ENCODE peak calls at places on chromosomes 7 and 10, in nine cellular contexts. V is sigmoid colon, J is HepG2, F is esophagus muscularis mucosa, O is ovary, P is A549, W is SK-N-SH, B is transverse colon, D is K562. L is an unnamed sample.

GRCh38 chr7:44736896-44737295 is 11.8 kb upstream of the ZMIZ2 start:
- DNase-seq in B (no peak), W (no peak), O (no peak), P (no peak), J (no peak), F (no peak), D (no peak), V (no peak), L (no peak)

GRCh38 chr7:452230-452751 is 67.4 kb downstream of the PDGFA start:
- DNase-seq in B (no peak), W (no peak), O (no peak), J (no peak), F (no peak), D (peak), V (no peak), P (no peak), L (no peak)

GRCh38 chr7:127831312-127832212 is 179.6 kb downstream of the SND1 start:
- DNase-seq in B (no peak), W (peak), P (no peak), J (no peak), F (no peak), V (no peak), O (no peak), D (no peak), L (no peak)

GRCh38 chr7:14691597-14692203 is 210.9 kb downstream of the DGKB start:
- DNase-seq in O (peak), D (peak), B (peak), V (peak), F (no peak), P (peak), W (peak), J (peak), L (peak)

GRCh38 chr7:156155988-156156733 is 343.9 kb upstream of the SHH start:
- DNase-seq in F (no peak), V (no peak), O (no peak), D (no peak), B (no peak), P (no peak), J (no peak), W (no peak), L (no peak)

GRCh38 chr7:55299273-55299967 is 65.7 kb upstream of the LANCL2 start:
- DNase-seq in F (no peak), J (no peak), D (no peak), P (no peak), W (no peak), V (no peak), O (no peak), B (no peak), L (no peak)

GRCh38 chr7:34718867-34719266 is 60.8 kb downstream of the NPSR1 start:
- DNase-seq in J (no peak), W (no peak), O (no peak), P (no peak), D (no peak), F (no peak), V (no peak), B (no peak), L (no peak)

GRCh38 chr7:36642010-36642409 is 82.3 kb downstream of the AOAH start:
- DNase-seq in F (no peak), D (no peak), J (no peak), W (no peak), O (no peak), P (no peak), B (no peak), V (no peak), L (no peak)

GRCh38 chr10:103636492-103636891 is 143.0 kb downstream of the NEURL1 start:
- DNase-seq in D (no peak), O (no peak), B (no peak), J (no peak), V (no peak), W (no peak), F (no peak), P (no peak), L (no peak)

GRCh38 chr7:21407806-21408480 is 19.9 kb upstream of the SP4 start:
- DNase-seq in F (no peak), J (no peak), O (no peak), V (no peak), W (no peak), P (no peak), D (no peak), B (no peak), L (no peak)

GRCh38 chr10:53140516-53140915 is 367.9 kb upstream of the MBL2 start:
- DNase-seq in O (no peak), V (no peak), F (no peak), J (no peak), W (no peak), D (no peak), P (no peak), B (no peak), L (no peak)

GRCh38 chr10:79104264-79104954 is 35.6 kb downstream of the ZMIZ1 start:
- DNase-seq in D (no peak), V (peak), W (no peak), O (peak), P (no peak), B (no peak), J (no peak), F (no peak), L (peak)

GRCh38 chr7:84674236-84674913 is 479.8 kb upstream of the SEMA3A start:
- DNase-seq in D (no peak), P (no peak), J (no peak), V (no peak), O (no peak), F (no peak), W (no peak), B (no peak), L (no peak)

GRCh38 chr7:80843018-80843671 is 75.7 kb downstream of the SEMA3C start:
- DNase-seq in J (no peak), W (peak), P (no peak), F (no peak), B (no peak), D (no peak), V (no peak), O (no peak), L (no peak)

GRCh38 chr7:137865764-137866163 is 19.0 kb upstream of the DGKI start:
- DNase-seq in J (no peak), O (no peak), V (no peak), F (no peak), D (no peak), W (no peak), P (no peak), B (no peak), L (no peak)

GRCh38 chr10:127910464-127910770 is 3.5 kb downstream of the PTPRE start:
- DNase-seq in B (no peak), J (no peak), D (no peak), F (no peak), W (no peak), O (no peak), P (no peak), V (no peak), L (no peak)

GRCh38 chr7:85392789-85393188 is 205.9 kb upstream of the SEMA3D start:
- DNase-seq in D (no peak), F (no peak), P (no peak), O (no peak), J (no peak), W (no peak), B (no peak), V (no peak), L (no peak)

GRCh38 chr10:86876748-86877147 is 80.7 kb downstream of the MMRN2 start:
- DNase-seq in D (no peak), V (no peak), O (no peak), J (no peak), P (no peak), F (no peak), B (no peak), W (no peak), L (no peak)

GRCh38 chr10:44978570-44979280 is at the start of gene DEPP1:
- DNase-seq in V (peak), B (peak), J (peak), W (peak), F (peak), O (peak), D (peak), P (peak), L (peak)

GRCh38 chr7:145774777-145775176 is 341.8 kb upstream of the CNTNAP2 start:
- DNase-seq in O (no peak), B (no peak), F (no peak), P (no peak), W (no peak), V (no peak), J (no peak), D (no peak), L (no peak)

GRCh38 chr7:70733115-70733514 is 398.8 kb upstream of the GALNT17 start:
- DNase-seq in J (no peak), W (no peak), V (no peak), P (no peak), O (no peak), F (no peak), B (no peak), D (no peak), L (no peak)

GRCh38 chr7:140656548-140657515 is 15.9 kb upstream of the ADCK2 start:
- DNase-seq in V (peak), W (no peak), P (no peak), J (peak), F (no peak), B (peak), O (peak), D (no peak), L (no peak)

DNA sequence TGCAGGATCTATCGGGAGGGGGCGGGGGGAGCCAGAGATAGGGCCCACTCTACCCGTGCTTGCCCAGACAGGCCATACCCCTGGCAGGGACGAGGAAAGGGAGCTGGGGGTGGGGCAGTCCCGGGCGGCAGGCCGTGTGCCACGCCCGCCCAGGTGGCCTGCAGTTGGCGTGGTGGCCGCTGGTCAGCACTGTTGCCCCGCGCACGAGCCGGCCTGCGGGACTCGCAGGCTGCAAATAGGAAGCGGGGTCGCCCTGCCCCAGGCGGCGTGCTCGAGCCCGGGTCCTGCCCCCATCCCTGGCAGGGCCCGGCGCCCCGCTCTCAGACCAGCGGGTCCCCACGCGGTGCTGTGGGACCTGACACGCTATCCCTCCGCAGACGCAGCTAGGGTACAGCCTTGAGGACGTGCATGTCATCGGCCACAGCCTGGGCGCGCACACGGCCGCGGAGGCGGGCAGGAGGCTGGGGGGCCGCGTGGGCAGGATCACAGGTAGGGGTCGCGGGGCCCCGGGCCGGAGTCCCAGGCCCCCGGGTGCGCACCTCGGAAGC is 6.7 kb downstream of the PNLIPRP2 start:
- DNase-seq in J (peak), B (peak), O (peak), D (peak), W (peak), P (peak), V (no peak), F (peak), L (no peak)
- TF ChIP-seq CTCF in J (peak), B (peak), O (peak), D (peak), W (peak), P (peak), V (no peak), F (peak), L (peak)

DNA sequence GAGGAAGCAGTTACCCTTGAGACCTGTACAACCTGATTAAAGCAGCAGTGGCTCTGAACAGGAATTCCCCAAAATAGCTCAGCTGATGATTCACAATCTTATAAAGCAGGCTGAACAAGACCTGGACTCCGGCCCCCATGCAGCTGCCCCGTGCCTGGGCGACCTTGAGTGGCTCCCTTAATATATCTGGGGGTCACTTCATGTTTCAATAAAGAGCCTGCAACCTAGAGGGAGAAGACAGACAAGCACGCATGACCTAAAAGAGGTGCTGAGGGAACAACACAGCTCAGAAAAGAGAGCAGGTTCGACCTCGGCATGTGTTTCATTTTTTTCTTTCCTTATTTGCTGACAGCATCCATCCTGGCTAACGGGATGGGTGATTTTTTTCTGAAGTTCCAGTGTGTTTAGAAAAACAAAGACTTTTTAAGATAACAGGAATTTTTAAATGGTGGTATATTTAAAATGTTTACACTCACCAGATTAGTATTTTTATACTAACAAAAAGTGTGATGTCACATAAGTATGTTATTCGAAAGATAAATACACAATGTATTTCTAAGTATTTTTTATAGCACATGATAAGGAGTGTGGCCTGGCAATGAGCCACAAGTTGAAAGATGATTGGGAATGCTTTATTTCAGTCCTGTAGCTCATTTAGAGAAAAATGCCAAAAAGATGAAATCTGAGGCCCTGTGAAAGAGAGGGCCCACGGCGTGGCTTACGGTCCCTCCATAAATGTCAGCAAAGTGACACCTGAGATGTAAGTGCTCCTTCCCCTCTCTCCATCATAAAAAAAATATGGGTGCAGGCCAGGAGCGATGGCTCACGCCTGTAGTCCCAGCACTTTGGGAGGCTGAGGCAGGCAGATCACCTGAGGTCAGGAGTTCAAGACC is 161.3 kb downstream of the SLIT1 start:
- DNase-seq in P (peak), O (no peak), F (no peak), J (no peak), V (no peak), W (no peak), D (no peak), B (no peak), L (no peak)
- TF ChIP-seq EP300 in P (no peak), O (no peak), F (no peak), J (no peak), V (no peak), W (no peak), D (no peak), B (no peak), L (no peak)

GRCh38 chr7:86939197-86939814 is 120.1 kb downstream of the ELAPOR2 start:
- DNase-seq in P (peak), B (peak), D (peak), W (peak), O (no peak), V (no peak), F (no peak), J (peak), L (no peak)
- TF ChIP-seq CTCF in P (peak), B (peak), D (peak), W (peak), O (peak), V (peak), F (peak), J (peak), L (peak)

GRCh38 chr10:111079781-111080180 is 3.0 kb downstream of the ADRA2A start:
- DNase-seq in W (no peak), F (no peak), O (peak), B (no peak), P (no peak), D (no peak), V (no peak), J (no peak), L (no peak)
- TF ChIP-seq EP300 in W (no peak), F (no peak), O (no peak), B (no peak), P (no peak), D (no peak), V (no peak), J (no peak), L (no peak)

DNA sequence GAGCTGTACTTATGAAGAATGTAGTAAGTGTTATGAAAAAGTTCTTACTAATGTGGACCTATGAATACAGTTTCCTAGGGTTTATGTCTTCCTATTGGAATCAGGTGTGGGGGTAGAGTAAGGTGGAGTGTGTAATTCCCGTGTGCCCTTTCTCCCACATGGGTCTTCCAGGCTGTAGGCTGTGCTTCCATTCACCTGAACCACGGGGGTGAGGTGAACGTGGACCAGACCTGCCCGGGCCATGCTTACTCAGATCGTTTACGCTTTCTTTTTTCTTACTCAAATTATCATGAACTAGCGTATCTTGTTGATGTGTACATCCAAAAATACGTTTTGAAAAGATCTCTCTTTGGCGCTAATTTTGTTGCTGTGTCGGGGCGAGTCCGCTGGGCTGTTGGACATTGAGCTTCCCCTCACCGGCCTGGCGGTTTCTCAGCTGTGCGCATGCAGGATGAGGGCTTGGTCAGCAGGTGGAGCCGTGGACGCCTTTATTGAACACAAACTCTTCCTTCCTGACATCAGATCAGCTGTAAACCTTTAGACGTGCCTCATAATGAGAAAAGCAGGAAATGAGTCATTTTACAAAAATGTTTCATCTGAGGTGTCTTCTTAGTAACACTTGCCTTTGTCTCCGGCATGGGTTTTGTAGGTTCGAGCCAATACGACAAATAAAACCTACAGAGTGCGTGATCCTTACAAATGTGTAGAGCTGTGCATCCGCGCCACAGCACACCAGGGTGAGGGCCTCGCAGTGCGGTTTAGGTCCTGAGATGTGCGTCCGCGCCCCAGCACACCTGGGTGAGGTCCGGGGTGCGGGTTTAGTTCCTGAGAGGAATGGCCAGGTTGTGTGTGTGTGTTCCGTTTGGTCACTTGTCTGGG is 53.8 kb downstream of the WDR37 start:
- DNase-seq in O (peak), W (peak), V (no peak), J (peak), F (no peak), P (peak), B (peak), D (peak), L (no peak)
- TF ChIP-seq CTCF in O (peak), W (peak), V (no peak), J (peak), F (peak), P (peak), B (peak), D (peak), L (peak)

GRCh38 chr7:108211382-108212201 is 81.4 kb upstream of the LAMB4 start:
- DNase-seq in P (peak), J (peak), B (peak), F (no peak), O (no peak), V (no peak), D (peak), W (no peak), L (no peak)
- TF ChIP-seq EP300 in P (peak), J (no peak), B (no peak), F (no peak), O (no peak), V (no peak), D (peak), W (no peak), L (no peak)

DNA sequence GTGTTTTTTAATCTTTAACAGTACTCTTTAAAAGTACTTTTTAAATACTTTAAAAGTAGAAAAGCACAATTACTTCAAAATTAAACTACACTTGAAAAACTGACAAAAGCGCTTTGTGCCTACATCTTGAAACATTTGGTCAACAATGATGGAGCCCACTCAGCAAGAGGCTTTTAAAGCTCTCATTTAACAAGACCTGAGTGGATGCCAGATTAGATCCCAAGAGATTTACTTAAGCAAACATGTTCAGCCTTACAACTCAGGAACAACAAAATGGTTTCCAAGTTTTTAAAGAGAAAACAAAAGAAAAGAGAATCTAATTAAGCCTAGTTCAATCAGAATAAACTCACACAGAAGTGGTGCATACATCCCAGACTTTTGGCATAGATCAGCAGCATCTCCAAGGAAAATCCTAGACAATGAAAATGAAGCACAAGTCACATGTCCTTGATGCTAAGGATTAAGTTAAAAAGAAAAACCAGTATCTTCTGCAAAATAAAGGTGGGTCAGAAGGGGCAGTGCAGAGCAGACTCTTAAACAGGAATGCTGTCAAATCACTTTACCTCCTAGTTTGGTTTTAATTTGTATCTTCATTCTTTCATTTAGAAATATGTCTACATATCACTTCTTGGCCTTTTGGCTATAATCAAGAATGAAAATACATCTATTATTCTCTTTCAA is 26.2 kb downstream of the HIBADH start:
- DNase-seq in V (no peak), P (no peak), D (no peak), O (no peak), J (no peak), B (no peak), F (no peak), W (no peak), L (no peak)
- TF ChIP-seq CTCF in V (no peak), P (no peak), D (no peak), O (no peak), J (no peak), B (no peak), F (no peak), W (peak), L (no peak)

GRCh38 chr7:3043544-3044395 is at the start of gene CARD11:
- DNase-seq in D (peak), O (no peak), F (no peak), P (no peak), V (no peak), B (peak), W (peak), J (no peak), L (no peak)
- TF ChIP-seq EP300 in D (no peak), O (no peak), F (no peak), P (no peak), V (no peak), B (no peak), W (no peak), J (no peak), L (no peak)